ENCODE peak calls at places on chromosome 19, in six cellular contexts. O is heart left ventricle, N is A673, U is adrenal gland, C is GM23338, V is endodermal cell. X is an unnamed sample. For H3K36me3, the result is how much of the 10 kb centered on the place peaks cover.

GRCh38 chr19:56838930-56839664 is 1.4 kb downstream of the PEG3 start:
- DNase-seq in O (peak), N (peak), U (peak), C (no peak), V (no peak), X (peak)

GRCh38 chr19:50432221-50432626 is 468 bp upstream of the MYBPC2 start:
- DNase-seq in O (no peak), N (peak), U (no peak), C (peak), V (peak), X (no peak)

GRCh38 chr19:32339988-32340874 is 5.2 kb upstream of the ZNF507 start:
- DNase-seq in O (peak), N (peak), U (peak), C (peak), V (peak), X (peak)

GRCh38 chr19:46635920-46636761 is at the start of gene GNG8:
- DNase-seq in O (no peak), N (no peak), U (no peak), C (peak), V (peak), X (no peak)

GRCh38 chr19:4454952-4455738 is 2.4 kb downstream of the UBXN6 start:
- DNase-seq in O (peak), N (no peak), U (peak), C (no peak), V (no peak), X (no peak)

GRCh38 chr19:5155586-5156210 is 184.9 kb downstream of the PTPRS start:
- DNase-seq in O (no peak), N (no peak), U (no peak), C (no peak), V (no peak), X (no peak)

GRCh38 chr19:57546513-57546912 is 13.2 kb downstream of the ZNF550 start:
- DNase-seq in O (no peak), N (no peak), U (no peak), C (no peak), V (no peak), X (no peak)

GRCh38 chr19:49552749-49553148 is 24.9 kb downstream of the RCN3 start:
- DNase-seq in O (no peak), N (no peak), U (no peak), C (no peak), V (no peak), X (no peak)

GRCh38 chr19:574658-575526 is 2.5 kb downstream of the BSG start:
- DNase-seq in O (peak), N (no peak), U (peak), C (peak), V (peak), X (peak)

GRCh38 chr19:1172353-1173159 is 1.5 kb downstream of the SBNO2 start:
- DNase-seq in O (peak), N (peak), U (peak), C (no peak), V (no peak), X (peak)

GRCh38 chr19:52648336-52648990 is 10.3 kb upstream of the ZNF83 start:
- DNase-seq in O (no peak), N (no peak), U (no peak), C (no peak), V (no peak), X (no peak)

GRCh38 chr19:29620931-29621351 is 14.9 kb downstream of the POP4 start:
- DNase-seq in O (no peak), N (no peak), U (no peak), C (no peak), V (no peak), X (no peak)

DNA sequence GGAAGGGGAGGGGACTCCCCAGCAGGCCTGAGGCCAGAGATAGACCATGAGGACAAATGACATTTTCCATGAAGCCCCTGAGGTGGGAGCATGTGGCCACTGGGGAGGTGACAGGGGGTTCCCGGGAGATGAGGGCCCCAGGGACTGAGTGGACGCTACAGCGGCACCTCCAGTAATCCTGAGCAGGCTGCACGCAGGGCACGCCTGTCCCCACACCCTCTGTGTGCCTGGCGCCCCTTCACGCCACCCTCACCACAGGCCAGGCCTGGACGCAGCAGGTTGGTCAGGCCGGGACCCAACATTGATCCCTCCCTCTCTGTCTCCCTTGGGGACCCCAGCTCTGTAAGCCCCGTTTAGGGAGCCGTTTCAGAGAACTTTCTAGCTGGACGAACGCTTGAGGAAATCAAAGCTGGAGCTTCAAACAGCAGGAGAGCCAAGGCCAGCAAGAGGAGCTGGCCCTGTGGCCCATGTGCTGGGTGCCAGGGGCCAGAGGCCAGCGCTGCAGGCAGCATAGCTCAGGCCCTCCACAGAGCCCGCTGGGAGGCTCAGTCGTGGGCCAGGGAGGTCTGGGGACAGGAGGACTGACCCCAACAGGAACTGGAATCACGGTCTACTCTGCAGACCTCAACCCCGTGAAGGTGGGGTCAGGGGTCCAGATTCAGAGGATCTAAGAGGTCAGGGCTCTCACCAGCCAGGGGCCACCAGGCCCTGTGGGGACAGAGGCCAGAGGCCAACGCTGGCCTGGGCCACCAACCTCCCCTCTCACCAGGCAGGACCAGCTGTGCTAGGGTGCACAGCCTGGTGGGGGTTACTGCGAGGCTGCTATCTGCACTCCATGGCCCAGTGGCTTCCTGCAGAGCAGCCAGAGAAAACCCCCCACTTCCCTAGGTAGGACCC is 14.6 kb downstream of the LSM4 start:
- DNase-seq in O (no peak), N (no peak), U (no peak), C (no peak), V (peak), X (no peak)
- H3K36me3 ChIP-seq in O (under half), N (under half), U (under half), C (under half), V (under half), X (under half)

GRCh38 chr19:35723671-35724070 is 5.9 kb downstream of the KMT2B start:
- DNase-seq in O (no peak), N (no peak), U (no peak), C (no peak), V (no peak), X (peak)

GRCh38 chr19:35722897-35723296 is 5.1 kb downstream of the KMT2B start:
- DNase-seq in O (no peak), N (no peak), U (no peak), C (no peak), V (no peak), X (no peak)

GRCh38 chr19:35720648-35721047 is 2.8 kb downstream of the KMT2B start:
- DNase-seq in O (no peak), N (no peak), U (peak), C (no peak), V (no peak), X (peak)

GRCh38 chr19:35721374-35721773 is 3.6 kb downstream of the KMT2B start:
- DNase-seq in O (no peak), N (no peak), U (no peak), C (no peak), V (no peak), X (no peak)

DNA sequence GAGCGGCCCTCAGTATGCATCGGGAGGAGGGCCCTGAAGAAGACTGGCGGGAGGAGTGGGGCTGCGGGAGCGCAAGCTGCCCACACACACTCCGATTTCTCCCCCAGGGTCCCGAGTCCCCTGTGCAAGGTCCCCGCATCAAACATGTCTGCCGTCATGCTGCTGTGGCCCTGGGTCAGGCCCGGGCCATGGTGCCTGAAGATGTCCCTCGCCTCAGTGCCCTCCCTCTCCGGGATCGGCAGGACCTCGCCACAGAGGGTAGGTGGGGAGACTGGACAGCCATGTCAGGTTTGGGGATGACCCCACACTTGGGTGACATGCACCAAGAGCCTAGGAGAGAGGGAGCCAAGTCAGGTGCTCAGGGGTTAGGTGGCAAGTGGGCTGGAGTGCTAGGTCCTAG is 4.7 kb downstream of the KMT2B start:
- DNase-seq in O (no peak), N (no peak), U (peak), C (no peak), V (no peak), X (peak)
- H3K36me3 ChIP-seq in O (half or more), N (half or more), U (under half), C (under half), V (half or more), X (half or more)

GRCh38 chr19:43928820-43929219 is 6.3 kb downstream of the ZNF45 start:
- DNase-seq in O (no peak), N (no peak), U (no peak), C (no peak), V (no peak), X (no peak)
- H3K36me3 ChIP-seq in O (half or more), N (half or more), U (under half), C (under half), V (half or more), X (half or more)

DNA sequence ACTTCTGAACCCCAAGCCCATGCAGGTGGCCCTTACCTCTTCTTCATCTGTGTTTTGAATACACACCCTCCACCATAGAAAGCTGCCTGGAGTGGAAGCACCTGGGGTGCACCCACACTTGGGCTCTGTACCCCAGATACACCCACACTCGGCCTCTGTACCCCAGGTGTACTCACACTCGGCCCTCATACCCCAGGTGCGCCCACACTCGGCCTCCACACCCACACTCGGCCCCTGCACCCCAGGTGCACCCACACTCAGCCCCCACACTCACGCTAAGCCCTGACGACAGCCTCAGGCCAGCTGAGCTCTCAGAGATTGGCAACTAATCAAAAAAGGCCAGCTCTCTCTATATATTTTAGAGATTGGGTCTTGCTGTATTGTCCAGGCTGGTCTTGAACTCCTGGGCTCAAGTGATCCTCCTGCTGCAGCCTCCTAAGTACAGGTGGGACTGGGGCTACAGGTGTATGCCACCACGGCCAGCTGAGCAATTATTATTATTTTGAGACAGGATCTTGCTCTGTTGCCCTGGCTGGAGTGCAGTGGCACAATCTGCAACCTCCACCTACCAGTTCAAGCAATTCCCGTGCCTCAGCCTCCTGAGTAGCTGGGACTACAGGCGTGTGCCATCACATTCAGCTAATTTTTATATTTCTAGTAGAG is 68.9 kb downstream of the PEX11G start:
- DNase-seq in O (no peak), N (no peak), U (no peak), C (no peak), V (no peak), X (no peak)
- H3K36me3 ChIP-seq in O (under half), N (under half), U (under half), C (under half), V (under half), X (under half)

GRCh38 chr19:13974073-13974472 is 21.8 kb downstream of the DCAF15 start:
- DNase-seq in O (no peak), N (peak), U (no peak), C (peak), V (peak), X (no peak)
- H3K36me3 ChIP-seq in O (under half), N (under half), U (under half), C (under half), V (under half), X (under half)

GRCh38 chr19:11652492-11652891 is 55.2 kb downstream of the ZNF627 start:
- DNase-seq in O (no peak), N (no peak), U (no peak), C (no peak), V (no peak), X (no peak)

GRCh38 chr19:11659612-11660011 is 62.3 kb downstream of the ZNF627 start:
- DNase-seq in O (no peak), N (no peak), U (no peak), C (peak), V (no peak), X (no peak)

GRCh38 chr19:11657307-11657706 is 60.0 kb downstream of the ZNF627 start:
- DNase-seq in O (no peak), N (no peak), U (no peak), C (no peak), V (no peak), X (no peak)

GRCh38 chr19:11658954-11659353 is 61.7 kb downstream of the ZNF627 start:
- DNase-seq in O (no peak), N (no peak), U (no peak), C (no peak), V (no peak), X (no peak)

DNA sequence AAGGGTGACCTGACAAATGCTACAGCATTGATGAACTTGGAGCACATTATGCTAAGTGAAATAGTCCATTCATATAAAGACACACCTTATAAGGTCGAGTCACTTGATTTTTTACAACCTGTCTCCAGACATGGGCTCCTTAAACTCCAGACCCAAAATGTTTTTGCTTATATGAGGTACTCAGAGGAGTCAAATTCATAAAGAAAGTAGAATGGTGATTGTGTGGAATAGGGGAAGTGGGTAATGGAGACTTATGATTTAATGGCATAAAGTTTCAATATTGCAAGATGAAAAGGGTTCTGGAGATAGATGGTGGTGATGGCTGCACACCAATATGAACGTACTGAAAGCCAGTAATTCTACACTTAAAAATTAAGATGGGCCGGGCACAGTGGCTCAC is 59.3 kb downstream of the ZNF627 start:
- DNase-seq in O (no peak), N (no peak), U (no peak), C (no peak), V (no peak), X (no peak)
- H3K36me3 ChIP-seq in O (under half), N (under half), U (under half), C (under half), V (under half), X (under half)

GRCh38 chr19:3058009-3058820 is 4.1 kb downstream of the TLE5 start:
- DNase-seq in O (no peak), N (no peak), U (peak), C (no peak), V (peak), X (no peak)
- H3K36me3 ChIP-seq in O (half or more), N (half or more), U (under half), C (under half), V (half or more), X (under half)

GRCh38 chr19:6232567-6232966 is 47.2 kb downstream of the MLLT1 start:
- DNase-seq in O (peak), N (no peak), U (no peak), C (no peak), V (no peak), X (no peak)

GRCh38 chr19:6234527-6234926 is 45.2 kb downstream of the MLLT1 start:
- DNase-seq in O (no peak), N (no peak), U (no peak), C (no peak), V (no peak), X (no peak)

GRCh38 chr19:6233827-6234511 is 45.8 kb downstream of the MLLT1 start:
- DNase-seq in O (peak), N (no peak), U (no peak), C (no peak), V (no peak), X (no peak)

GRCh38 chr19:6235031-6235951 is 44.5 kb downstream of the MLLT1 start:
- DNase-seq in O (peak), N (no peak), U (no peak), C (no peak), V (no peak), X (peak)

DNA sequence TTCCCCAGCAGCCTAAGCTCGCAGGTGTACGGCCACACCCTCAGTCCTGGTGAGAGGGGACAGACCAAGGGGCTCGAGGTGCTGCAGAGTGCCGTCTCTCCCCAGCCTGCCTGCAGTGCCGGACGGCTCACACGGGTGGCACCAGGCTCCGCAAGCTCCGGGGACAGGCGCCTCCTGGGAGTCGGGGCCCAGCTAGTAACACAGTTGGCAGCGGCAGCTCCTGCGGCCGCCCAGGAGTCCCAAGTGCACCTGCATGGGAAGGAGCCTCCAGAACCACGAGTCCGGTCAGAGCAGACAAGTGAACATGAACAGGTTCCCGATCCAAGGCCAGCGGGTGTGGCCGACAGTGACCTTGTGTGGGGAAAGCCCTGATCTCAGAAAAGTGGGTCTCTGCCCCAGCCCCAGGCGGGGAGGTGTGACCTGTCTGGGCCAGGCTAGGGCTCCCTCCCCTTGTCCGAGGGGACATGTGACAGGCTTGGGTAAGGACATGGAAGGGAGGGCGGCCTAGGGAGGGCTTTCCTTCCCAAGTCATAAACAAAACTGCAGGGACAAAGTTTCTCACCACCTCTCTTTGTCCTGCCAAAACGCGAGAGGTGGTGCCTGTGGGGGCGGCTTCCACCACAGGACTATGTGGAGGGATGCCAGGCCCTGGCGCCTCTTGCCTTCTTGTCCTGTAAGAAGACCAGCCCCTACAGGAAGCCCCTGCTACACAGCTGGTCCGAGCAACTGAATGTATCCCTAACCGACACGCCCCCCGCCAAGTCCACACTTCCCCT is 46.5 kb downstream of the MLLT1 start:
- DNase-seq in O (peak), N (no peak), U (peak), C (no peak), V (no peak), X (peak)
- H3K36me3 ChIP-seq in O (under half), N (under half), U (under half), C (under half), V (under half), X (under half)

X was measured in pancreas.